ENCODE peak calls at places on chromosomes 5 and 9, in six cellular contexts. N, X, B, D, E and Q are unnamed samples.

GRCh38 chr9:136372561-136373299 is 739 bp downstream of the CARD9 start:
- DNase-seq in E (no peak), D (no peak), B (peak; percentile 36), N (no peak), X (peak; percentile 63), Q (no peak)

GRCh38 chr9:136006169-136006568 is 45.0 kb upstream of the UBAC1 start:
- DNase-seq in N (no peak), X (no peak), B (no peak), E (no peak), D (no peak), Q (no peak)

GRCh38 chr5:173765030-173765644 is 123.0 kb upstream of the CPEB4 start:
- DNase-seq in D (no peak), X (no peak), N (no peak), E (no peak), B (no peak), Q (no peak)

GRCh38 chr5:41193462-41194166 is 19.7 kb downstream of the C6 start:
- DNase-seq in N (no peak), B (no peak), E (peak; percentile 9), X (no peak), D (peak; percentile 73), Q (no peak)

GRCh38 chr5:100270323-100270771 is 264.8 kb upstream of the FAM174A start:
- DNase-seq in X (no peak), N (no peak), D (no peak), E (peak; percentile 79), B (no peak), Q (no peak)

GRCh38 chr5:961711-962240 is 46.8 kb upstream of the NKD2 start:
- DNase-seq in X (no peak), B (no peak), E (no peak), D (no peak), N (no peak), Q (no peak)

GRCh38 chr9:75063556-75064305 is 24.2 kb downstream of the NMRK1 start:
- DNase-seq in B (no peak), E (peak; percentile 55), X (no peak), N (no peak), D (no peak), Q (no peak)

GRCh38 chr9:77523891-77524290 is 124.2 kb downstream of the GNA14 start:
- DNase-seq in E (no peak), B (no peak), N (no peak), D (no peak), X (no peak), Q (no peak)

GRCh38 chr5:132429451-132430440 is 60.2 kb downstream of the SLC22A5 start:
- DNase-seq in N (no peak), D (no peak), B (no peak), X (no peak), E (no peak), Q (no peak)

GRCh38 chr9:76692448-76693129 is 71.6 kb upstream of the PCA3 start:
- DNase-seq in E (no peak), N (no peak), X (no peak), D (no peak), B (no peak), Q (no peak)

GRCh38 chr5:6820851-6821479 is 107.7 kb downstream of the TENT4A start:
- DNase-seq in X (peak; percentile 82), N (peak; percentile 35), B (peak; percentile 75), D (no peak), E (peak; percentile 76), Q (peak; percentile 65)

GRCh38 chr5:73094415-73094814 is 26.0 kb upstream of the TMEM171 start:
- DNase-seq in D (no peak), E (no peak), N (no peak), X (no peak), B (no peak), Q (no peak)

GRCh38 chr9:132886358-132886725 is 7.6 kb downstream of the SPACA9 start:
- DNase-seq in B (no peak), D (no peak), E (no peak), X (no peak), N (no peak), Q (no peak)

GRCh38 chr5:177474845-177475562 is 1.6 kb upstream of the DBN1 start:
- DNase-seq in B (no peak), D (no peak), N (no peak), E (no peak), X (no peak), Q (no peak)

GRCh38 chr9:100427366-100428263 is 672 bp downstream of the MSANTD3 start:
- DNase-seq in X (peak; percentile 43), E (peak; percentile 70), B (peak; percentile 82), N (peak; percentile 7), D (peak; percentile 27), Q (peak; percentile 43)

GRCh38 chr5:59062986-59063683 is 480.3 kb downstream of the RAB3C start:
- DNase-seq in E (no peak), N (no peak), B (no peak), D (no peak), X (no peak), Q (no peak)

GRCh38 chr9:73810585-73811215 is 659.0 kb downstream of the ANXA1 start:
- DNase-seq in B (no peak), D (no peak), X (no peak), N (no peak), E (peak; percentile 14), Q (no peak)

GRCh38 chr9:129174102-129174723 is 3.8 kb downstream of the IER5L start:
- DNase-seq in X (peak; percentile 82), D (peak; percentile 91), N (peak; percentile 82), B (peak; percentile 92), E (peak; percentile 82), Q (peak; percentile 88)

GRCh38 chr5:134020188-134020587 is 15.4 kb upstream of the VDAC1 start:
- DNase-seq in E (no peak), X (no peak), B (no peak), D (no peak), N (no peak), Q (no peak)

GRCh38 chr5:162939962-162940361 is 497.4 kb upstream of the CCNG1 start:
- DNase-seq in N (no peak), B (no peak), X (no peak), D (no peak), E (no peak), Q (no peak)

GRCh38 chr9:33942471-33943083 is 106.1 kb downstream of the UBAP2 start:
- DNase-seq in N (no peak), D (no peak), E (peak; percentile 80), B (no peak), X (no peak), Q (no peak)

GRCh38 chr9:73583590-73583989 is 431.9 kb downstream of the ANXA1 start:
- DNase-seq in X (no peak), D (no peak), B (no peak), E (peak; percentile 83), N (no peak), Q (no peak)

GRCh38 chr9:131402073-131402472 is 8.2 kb downstream of the PRRC2B start:
- DNase-seq in N (no peak), B (no peak), X (peak; percentile 26), D (no peak), E (peak; percentile 73), Q (no peak)

GRCh38 chr5:140108093-140109049 is 5.5 kb upstream of the PURA start:
- DNase-seq in E (peak; percentile 31), N (peak; percentile 16), X (peak; percentile 40), D (no peak), B (peak; percentile 61), Q (no peak)

GRCh38 chr9:28801144-28801799 is 1228.0 kb upstream of the C9orf72 start:
- DNase-seq in X (no peak), D (no peak), B (no peak), E (peak; percentile 52), N (no peak), Q (no peak)

GRCh38 chr5:139371482-139372435 is 11.3 kb downstream of the SLC23A1 start:
- DNase-seq in B (no peak), N (no peak), X (peak; percentile 12), E (no peak), D (no peak), Q (no peak)

GRCh38 chr5:31237159-31237558 is 43.7 kb downstream of the CDH6 start:
- DNase-seq in D (no peak), N (no peak), X (peak; percentile 6), E (no peak), B (no peak), Q (no peak)

GRCh38 chr9:91274950-91275349 is 86.8 kb downstream of the AUH start:
- DNase-seq in X (no peak), E (no peak), N (no peak), D (no peak), B (no peak), Q (no peak)

GRCh38 chr5:10990626-10991025 is 229.6 kb upstream of the DAP start:
- DNase-seq in N (no peak), B (no peak), X (no peak), D (no peak), E (no peak), Q (no peak)

GRCh38 chr5:80125962-80126480 is 90.9 kb downstream of the THBS4 start:
- DNase-seq in D (no peak), B (no peak), N (no peak), X (peak; percentile 26), E (peak; percentile 93), Q (no peak)

GRCh38 chr9:21454149-21454548 is 13.9 kb downstream of the IFNA1 start:
- DNase-seq in B (no peak), E (peak; percentile 72), N (no peak), D (no peak), X (no peak), Q (no peak)

GRCh38 chr9:117135481-117135880 is 279.4 kb downstream of the ASTN2 start:
- DNase-seq in B (no peak), D (no peak), X (no peak), E (no peak), N (no peak), Q (no peak)

GRCh38 chr9:37259906-37260305 is 139.5 kb downstream of the ZCCHC7 start:
- DNase-seq in X (no peak), N (no peak), E (no peak), B (no peak), D (no peak), Q (no peak)

GRCh38 chr5:43602456-43602817 is 543 bp upstream of the NNT start:
- DNase-seq in N (peak; percentile 8), B (peak; percentile 56), X (peak; percentile 71), E (peak; percentile 64), D (no peak), Q (peak; percentile 13)

GRCh38 chr5:83632874-83633273 is 87.8 kb downstream of the HAPLN1 start:
- DNase-seq in N (no peak), E (peak; percentile 84), X (no peak), D (no peak), B (no peak), Q (no peak)

GRCh38 chr9:137972355-137972987 is 94.9 kb downstream of the CACNA1B start:
- DNase-seq in X (no peak), N (no peak), E (no peak), B (no peak), D (no peak), Q (no peak)

GRCh38 chr5:127978738-127979300 is 104.7 kb upstream of the SLC12A2 start:
- DNase-seq in E (no peak), N (no peak), B (no peak), D (no peak), X (no peak), Q (no peak)